ENCODE peak calls at places on chromosome 5, in six cellular contexts. X, T, V, Y, N and F are unnamed samples.

GRCh38 chr5:75348241-75348640 is 11.2 kb downstream of the HMGCR start:
- DNase-seq in V (no peak), X (no peak), N (no peak), T (no peak), Y (no peak), F (no peak)

GRCh38 chr5:78837836-78838235 is 147.3 kb downstream of the ARSB start:
- DNase-seq in Y (no peak), V (no peak), X (no peak), T (no peak), N (no peak), F (no peak)

GRCh38 chr5:8892931-8893330 is 652.9 kb downstream of the SEMA5A start:
- DNase-seq in X (no peak), V (no peak), N (no peak), Y (no peak), T (no peak), F (no peak)

GRCh38 chr5:134458234-134458633 is 46.6 kb upstream of the CDKN2AIPNL start:
- DNase-seq in T (no peak), N (no peak), X (no peak), Y (no peak), V (no peak), F (no peak)

GRCh38 chr5:428754-429452 is 14.1 kb upstream of the EXOC3 start:
- DNase-seq in T (peak; percentile 18), Y (no peak), N (no peak), V (no peak), X (no peak), F (no peak)

GRCh38 chr5:179385892-179386291 is 40.6 kb upstream of the ADAMTS2 start:
- DNase-seq in N (no peak), V (no peak), Y (no peak), T (no peak), X (no peak), F (no peak)

GRCh38 chr5:135915466-135916001 is 19.9 kb upstream of the IL9 start:
- DNase-seq in Y (no peak), V (no peak), X (no peak), N (no peak), T (no peak), F (no peak)

GRCh38 chr5:38634961-38635369 is 78.5 kb upstream of the LIFR start:
- DNase-seq in Y (no peak), N (no peak), T (no peak), V (no peak), X (no peak), F (no peak)

GRCh38 chr5:178454308-178454707 is 135.9 kb downstream of the COL23A1 start:
- DNase-seq in X (no peak), V (no peak), Y (no peak), T (no peak), N (no peak), F (no peak)

GRCh38 chr5:5353681-5354080 is 68.8 kb upstream of the ICE1 start:
- DNase-seq in Y (peak; percentile 19), X (no peak), V (no peak), N (no peak), T (no peak), F (no peak)

GRCh38 chr5:111984044-111984443 is 227.1 kb upstream of the NREP start:
- DNase-seq in T (peak; percentile 46), N (peak; percentile 45), X (peak; percentile 76), V (peak; percentile 10), Y (no peak), F (no peak)

GRCh38 chr5:109038209-109038840 is 290.6 kb downstream of the FER start:
- DNase-seq in V (no peak), N (no peak), Y (no peak), X (no peak), T (no peak), F (no peak)

GRCh38 chr5:177233206-177233605 is 70.3 kb downstream of the RAB24 start:
- DNase-seq in X (no peak), N (no peak), T (no peak), V (no peak), Y (no peak), F (no peak)

GRCh38 chr5:67268233-67269011 is 71.8 kb upstream of the CD180 start:
- DNase-seq in T (no peak), X (peak; percentile 91), N (no peak), V (no peak), Y (peak; percentile 70), F (peak; percentile 30)

GRCh38 chr5:172739385-172739784 is 31.6 kb downstream of the DUSP1 start:
- DNase-seq in V (no peak), N (no peak), X (no peak), Y (no peak), T (no peak), F (no peak)

GRCh38 chr5:113678924-113679575 is 165.6 kb downstream of the YTHDC2 start:
- DNase-seq in V (peak; percentile 61), X (no peak), N (peak; percentile 32), T (peak; percentile 24), Y (no peak), F (peak; percentile 45)

GRCh38 chr5:91219141-91219802 is 163.8 kb downstream of the ARRDC3 start:
- DNase-seq in Y (no peak), X (peak; percentile 50), N (no peak), V (peak; percentile 55), T (no peak), F (no peak)

GRCh38 chr5:139061856-139062255 is 136.3 kb downstream of the SIL1 start:
- DNase-seq in N (no peak), V (no peak), Y (no peak), T (no peak), X (no peak), F (peak; percentile 9)

GRCh38 chr5:175281257-175281656 is 162.7 kb downstream of the DRD1 start:
- DNase-seq in N (no peak), X (no peak), V (no peak), T (no peak), Y (no peak), F (no peak)

GRCh38 chr5:126536874-126537273 is 58.1 kb downstream of the ALDH7A1 start:
- DNase-seq in V (no peak), T (no peak), N (no peak), Y (no peak), X (no peak), F (no peak)

GRCh38 chr5:157431544-157432200 is 28.3 kb upstream of the NIPAL4 start:
- DNase-seq in T (peak; percentile 59), Y (no peak), V (peak; percentile 52), N (peak; percentile 56), X (peak; percentile 23), F (no peak)

DNA sequence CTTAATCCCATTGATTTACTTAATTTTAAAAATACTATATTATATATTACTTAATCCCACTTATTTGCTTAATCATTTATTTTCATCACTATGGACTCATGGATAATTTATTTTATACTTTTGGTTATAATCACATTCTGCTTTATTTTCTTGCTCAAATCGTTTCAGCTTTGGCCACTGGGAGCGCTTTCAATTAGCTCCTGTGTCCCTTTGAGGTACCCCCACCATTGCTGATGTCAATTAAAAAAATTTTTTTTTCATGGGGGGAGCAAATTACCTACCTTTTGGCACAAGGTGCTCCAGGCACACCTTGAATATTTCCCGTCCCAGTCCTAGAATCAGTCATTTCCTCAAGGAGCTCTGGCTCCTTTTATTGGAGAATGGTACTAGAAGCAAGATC is 1.4 kb upstream of the TRIO start:
- DNase-seq in Y (no peak), X (no peak), V (no peak), T (no peak), N (no peak), F (no peak)
- TF ChIP-seq CTCF in Y (no peak), X (no peak), V (no peak), T (no peak), N (no peak), F (no peak)

GRCh38 chr5:167217097-167217743 is 1074.2 kb upstream of the WWC1 start:
- DNase-seq in N (no peak), T (no peak), X (no peak), Y (no peak), V (no peak), F (no peak)
- TF ChIP-seq CTCF in N (no peak), T (no peak), X (no peak), Y (no peak), V (peak; percentile 18), F (peak; percentile 18)

GRCh38 chr5:137381546-137381945 is 117.6 kb downstream of the SPOCK1 start:
- DNase-seq in N (no peak), Y (peak; percentile 3), T (no peak), X (no peak), V (no peak), F (no peak)
- TF ChIP-seq CTCF in N (no peak), Y (no peak), T (no peak), X (no peak), V (no peak), F (no peak)

DNA sequence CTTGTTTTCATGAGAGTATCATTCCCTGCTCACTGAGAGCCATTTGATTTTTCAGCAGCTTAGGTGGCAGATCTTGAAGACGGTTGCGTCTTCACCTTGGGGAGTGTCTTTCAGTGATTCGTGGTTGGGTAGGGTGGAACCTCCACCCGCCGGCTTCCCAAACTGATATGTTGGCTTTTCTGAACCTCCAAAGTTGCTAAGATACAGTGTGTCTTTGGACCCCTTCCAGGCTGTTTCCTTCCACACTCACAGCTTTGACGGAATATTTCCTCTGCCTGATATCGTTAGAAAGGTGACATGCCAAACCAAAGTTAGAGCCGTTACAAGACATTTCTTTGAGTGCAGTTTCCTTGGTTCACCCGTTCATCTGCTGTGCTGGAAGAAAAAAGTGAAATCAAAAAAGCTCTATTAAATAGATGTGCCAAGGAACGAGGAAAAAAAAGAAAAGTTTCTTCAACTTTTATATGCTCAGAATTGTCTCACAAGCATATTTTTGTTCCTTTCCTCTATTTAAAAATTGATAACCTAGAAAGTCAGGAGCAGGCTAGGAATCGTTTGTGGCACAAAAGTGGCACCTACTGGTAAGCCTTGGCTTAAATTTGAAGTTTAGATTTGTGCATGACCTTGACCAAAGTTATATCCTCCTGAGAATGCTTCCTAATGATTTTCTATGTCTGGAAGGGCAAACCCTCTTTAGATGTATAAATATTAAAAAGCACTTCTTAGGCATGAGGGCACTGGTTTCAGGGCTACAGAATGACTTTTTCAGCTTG is 270.7 kb upstream of the WWC1 start:
- DNase-seq in N (no peak), Y (no peak), X (no peak), T (no peak), V (no peak), F (no peak)
- TF ChIP-seq CTCF in N (no peak), Y (no peak), X (peak; percentile 21), T (no peak), V (no peak), F (peak; percentile 44)

GRCh38 chr5:96284727-96285389 is 148.2 kb downstream of the PCSK1 start:
- DNase-seq in V (no peak), T (no peak), N (no peak), Y (no peak), X (no peak), F (no peak)

GRCh38 chr5:96288845-96289185 is 144.2 kb downstream of the PCSK1 start:
- DNase-seq in V (peak; percentile 14), T (no peak), N (no peak), Y (no peak), X (no peak), F (no peak)

GRCh38 chr5:96285823-96286222 is 147.2 kb downstream of the PCSK1 start:
- DNase-seq in N (no peak), T (no peak), V (no peak), Y (no peak), X (no peak), F (no peak)

GRCh38 chr5:96288166-96288844 is 144.7 kb downstream of the PCSK1 start:
- DNase-seq in V (no peak), Y (no peak), N (no peak), X (no peak), T (no peak), F (no peak)

GRCh38 chr5:96287181-96287580 is 145.9 kb downstream of the PCSK1 start:
- DNase-seq in X (no peak), N (no peak), T (no peak), Y (no peak), V (no peak), F (no peak)
- TF ChIP-seq CTCF in X (no peak), N (no peak), T (no peak), Y (no peak), V (no peak), F (no peak)